ENCODE peak calls at places on chromosomes 3 and 15, in ten cellular contexts. M is spleen; G is tibial artery; N is body of pancreas; B is colonic mucosa; X is heart right ventricle; L is naive thymus-derived CD4-positive, alpha-beta T cell; C is H1; O is PC-9; E is left ventricle myocardium inferior. Y is an unnamed sample.

GRCh38 chr3:195847061-195847950 is 35.6 kb upstream of the MUC4 start:
- DNase-seq in M (no peak), G (no peak), N (no peak), B (peak; percentile 52), X (no peak), L (no peak), C (no peak), O (peak; percentile 98), E (no peak), Y (no peak)

GRCh38 chr15:71366926-71367325 is 251.7 kb downstream of the THSD4 start:
- DNase-seq in M (no peak), G (no peak), N (peak; percentile 7), B (no peak), X (no peak), L (no peak), C (no peak), O (no peak), E (no peak), Y (no peak)

GRCh38 chr3:185658504-185658912 is 72.4 kb downstream of the SENP2 start:
- DNase-seq in M (no peak), G (peak; percentile 93), N (peak; percentile 66), B (no peak), X (no peak), L (no peak), C (no peak), O (peak; percentile 83), E (peak; percentile 48), Y (peak; percentile 95)

GRCh38 chr3:48635222-48636021 is at the start of gene SLC26A6:
- DNase-seq in M (peak; percentile 100), G (peak; percentile 96), N (peak; percentile 97), B (peak; percentile 99), X (peak; percentile 97), L (peak; percentile 81), C (peak; percentile 90), O (peak; percentile 83), E (peak; percentile 98), Y (peak; percentile 98)

GRCh38 chr15:65028338-65028737 is 1.1 kb downstream of the MTFMT start:
- DNase-seq in M (no peak), G (no peak), N (no peak), B (peak; percentile 57), X (no peak), L (no peak), C (no peak), O (no peak), E (no peak), Y (no peak)

GRCh38 chr3:81816473-81817260 is 55.2 kb upstream of the GBE1 start:
- DNase-seq in M (no peak), G (no peak), N (peak; percentile 89), B (no peak), X (no peak), L (no peak), C (no peak), O (no peak), E (no peak), Y (no peak)

GRCh38 chr15:77499087-77499765 is 78.5 kb downstream of the HMG20A start:
- DNase-seq in M (no peak), G (no peak), N (no peak), B (no peak), X (no peak), L (no peak), C (no peak), O (no peak), E (no peak), Y (no peak)

GRCh38 chr15:82113116-82113715 is 67.4 kb upstream of the MEX3B start:
- DNase-seq in M (no peak), G (no peak), N (no peak), B (no peak), X (no peak), L (no peak), C (no peak), O (no peak), E (no peak), Y (no peak)

DNA sequence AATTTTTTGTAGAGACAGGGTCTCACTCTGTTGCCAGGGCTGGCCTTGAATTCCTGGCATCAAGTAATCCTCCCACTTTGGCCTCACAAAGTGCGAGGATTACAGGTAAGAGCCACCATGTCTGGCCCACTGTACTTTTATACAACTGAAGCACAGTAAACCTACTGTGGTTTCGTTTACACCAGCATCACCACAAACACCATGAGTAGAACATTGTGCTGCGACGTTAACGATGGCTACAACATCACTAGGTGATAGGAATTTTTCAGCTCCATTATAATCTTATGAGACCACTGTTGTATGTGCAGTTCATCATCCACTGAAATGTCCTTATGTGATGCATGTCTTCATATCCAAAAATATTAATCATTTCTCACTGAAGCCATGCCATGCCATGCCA is 11.7 kb downstream of the CTNNB1 start:
- DNase-seq in M (no peak), G (no peak), N (no peak), B (no peak), X (no peak), L (no peak), C (no peak), O (no peak), E (no peak), Y (no peak)
- H3K4me1 ChIP-seq in M (peaks cover 98% of the 10 kb centered on the region), G (no peaks in the 10 kb centered on the region), N (peaks cover 55% of the 10 kb centered on the region), B (peaks cover 7% of the 10 kb centered on the region), X (peaks cover 70% of the 10 kb centered on the region), L (peaks cover 79% of the 10 kb centered on the region), C (peaks cover 3% of the 10 kb centered on the region), O (no peaks in the 10 kb centered on the region), E (peaks cover 91% of the 10 kb centered on the region), Y (peaks cover 22% of the 10 kb centered on the region)

DNA sequence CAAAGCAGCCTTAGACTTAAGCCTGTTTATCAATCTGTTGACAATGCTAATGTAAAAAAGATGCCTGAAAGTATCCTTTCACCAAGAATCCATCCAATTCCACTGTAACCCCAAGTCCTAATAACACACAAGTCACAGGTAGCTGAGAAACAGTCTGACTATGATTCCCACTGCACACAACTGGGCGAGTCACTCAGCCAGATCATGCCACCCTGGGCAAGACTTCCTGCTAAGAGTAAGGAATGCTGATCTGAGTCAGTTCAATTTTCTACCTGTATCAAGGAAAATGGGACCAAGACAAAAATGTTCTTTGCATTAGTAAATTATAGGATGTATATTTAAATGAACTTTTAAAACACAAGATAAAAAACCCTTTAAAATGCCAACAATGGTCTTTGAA is 33.3 kb downstream of the NPTN start:
- DNase-seq in M (no peak), G (no peak), N (no peak), B (no peak), X (no peak), L (no peak), C (no peak), O (peak; percentile 84), E (no peak), Y (no peak)
- H3K4me1 ChIP-seq in M (peaks cover 99% of the 10 kb centered on the region), G (no peaks in the 10 kb centered on the region), N (peaks cover 56% of the 10 kb centered on the region), B (peaks cover 24% of the 10 kb centered on the region), X (peaks cover 86% of the 10 kb centered on the region), L (peaks cover 19% of the 10 kb centered on the region), C (peaks cover 14% of the 10 kb centered on the region), O (peaks cover 42% of the 10 kb centered on the region), E (peaks cover 100% of the 10 kb centered on the region), Y (peaks cover 92% of the 10 kb centered on the region)

GRCh38 chr3:188179006-188179966 is 25.3 kb downstream of the LPP start:
- DNase-seq in M (no peak), G (peak; percentile 77), N (no peak), B (no peak), X (peak; percentile 59), L (no peak), C (no peak), O (peak; percentile 27), E (peak; percentile 27), Y (no peak)
- H3K4me1 ChIP-seq in M (peaks cover 47% of the 10 kb centered on the region), G (no peaks in the 10 kb centered on the region), N (peaks cover 21% of the 10 kb centered on the region), B (peaks cover 28% of the 10 kb centered on the region), X (peaks cover 40% of the 10 kb centered on the region), L (peaks cover 13% of the 10 kb centered on the region), C (peaks cover 3% of the 10 kb centered on the region), O (peaks cover 31% of the 10 kb centered on the region), E (peaks cover 94% of the 10 kb centered on the region), Y (peaks cover 70% of the 10 kb centered on the region)

GRCh38 chr3:13463618-13464400 is 16.3 kb upstream of the HDAC11 start:
- DNase-seq in M (peak; percentile 41), G (no peak), N (no peak), B (no peak), X (no peak), L (no peak), C (no peak), O (no peak), E (no peak), Y (no peak)
- H3K4me1 ChIP-seq in M (no peaks in the 10 kb centered on the region), G (no peaks in the 10 kb centered on the region), N (peaks cover 10% of the 10 kb centered on the region), B (no peaks in the 10 kb centered on the region), X (no peaks in the 10 kb centered on the region), L (no peaks in the 10 kb centered on the region), C (no peaks in the 10 kb centered on the region), O (no peaks in the 10 kb centered on the region), E (peaks cover 5% of the 10 kb centered on the region), Y (no peaks in the 10 kb centered on the region)

DNA sequence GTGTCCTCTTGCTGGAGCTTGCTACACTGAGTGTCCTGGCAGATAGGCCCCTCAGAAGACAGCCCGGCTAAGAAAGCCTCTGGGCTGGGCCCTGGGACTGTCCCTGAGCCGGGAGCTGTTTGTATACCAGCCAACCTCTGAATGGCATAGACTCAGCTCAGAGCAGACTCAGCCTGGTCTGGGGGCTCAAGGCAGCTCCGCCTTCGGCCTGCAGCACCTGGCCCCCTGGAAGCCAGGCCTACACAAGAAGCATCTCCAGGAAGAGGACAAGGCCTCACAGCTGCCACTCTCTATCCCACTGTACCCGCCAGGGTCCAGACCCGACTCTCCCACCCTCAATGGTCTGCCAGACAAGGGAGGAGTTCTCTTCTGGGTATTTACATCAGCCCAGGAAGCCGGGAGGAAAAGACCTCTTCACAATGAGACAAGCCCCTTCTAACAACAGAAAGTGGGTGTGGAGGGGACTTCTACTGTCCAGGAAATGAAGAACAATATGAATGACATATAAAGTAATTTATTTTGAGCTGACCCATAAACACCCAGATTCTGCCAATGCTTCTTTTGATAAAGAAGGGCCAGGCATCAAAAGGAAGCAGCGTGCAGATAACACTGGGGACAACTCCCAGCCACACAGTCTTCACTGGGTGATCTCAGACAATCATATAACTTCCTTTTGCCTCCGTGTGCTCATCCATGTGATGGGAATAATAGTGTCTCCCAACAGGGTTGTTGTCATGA is 110.2 kb downstream of the TPRA1 start:
- DNase-seq in M (peak; percentile 69), G (peak; percentile 9), N (no peak), B (no peak), X (no peak), L (no peak), C (no peak), O (no peak), E (no peak), Y (peak; percentile 53)
- H3K4me1 ChIP-seq in M (no peaks in the 10 kb centered on the region), G (no peaks in the 10 kb centered on the region), N (no peaks in the 10 kb centered on the region), B (no peaks in the 10 kb centered on the region), X (no peaks in the 10 kb centered on the region), L (no peaks in the 10 kb centered on the region), C (peaks cover 2% of the 10 kb centered on the region), O (no peaks in the 10 kb centered on the region), E (peaks cover 13% of the 10 kb centered on the region), Y (no peaks in the 10 kb centered on the region)

GRCh38 chr3:39147711-39148115 is 5.7 kb downstream of the CSRNP1 start:
- DNase-seq in M (peak; percentile 90), G (no peak), N (peak; percentile 59), B (peak; percentile 37), X (peak; percentile 63), L (no peak), C (no peak), O (no peak), E (no peak), Y (no peak)
- H3K4me1 ChIP-seq in M (peaks cover 100% of the 10 kb centered on the region), G (no peaks in the 10 kb centered on the region), N (peaks cover 87% of the 10 kb centered on the region), B (peaks cover 39% of the 10 kb centered on the region), X (peaks cover 70% of the 10 kb centered on the region), L (peaks cover 63% of the 10 kb centered on the region), C (peaks cover 35% of the 10 kb centered on the region), O (peaks cover 77% of the 10 kb centered on the region), E (peaks cover 92% of the 10 kb centered on the region), Y (peaks cover 39% of the 10 kb centered on the region)

GRCh38 chr3:194339356-194339755 is 11.8 kb downstream of the CPN2 start:
- DNase-seq in M (no peak), G (no peak), N (no peak), B (no peak), X (no peak), L (no peak), C (no peak), O (no peak), E (no peak), Y (no peak)
- H3K4me1 ChIP-seq in M (peaks cover 7% of the 10 kb centered on the region), G (no peaks in the 10 kb centered on the region), N (no peaks in the 10 kb centered on the region), B (no peaks in the 10 kb centered on the region), X (no peaks in the 10 kb centered on the region), L (no peaks in the 10 kb centered on the region), C (peaks cover 16% of the 10 kb centered on the region), O (no peaks in the 10 kb centered on the region), E (no peaks in the 10 kb centered on the region), Y (no peaks in the 10 kb centered on the region)